ENCODE peak calls at places on chromosome 5, in six cellular contexts. One of them, this sample, is unnamed.

GRCh38 chr5:1781107-1781506 is 18.5 kb downstream of the MRPL36 start:
- DNase-seq in BJ: no peak
- DNase-seq in pancreas: no peak
- DNase-seq in endothelial cell: no peak
- DNase-seq in B cell: no peak
- DNase-seq in right atrium auricular region: no peak
- DNase-seq in this sample: no peak

GRCh38 chr5:14231156-14231555 is 88.0 kb downstream of the TRIO start:
- DNase-seq in BJ: no peak
- DNase-seq in pancreas: no peak
- DNase-seq in endothelial cell: no peak
- DNase-seq in B cell: no peak
- DNase-seq in right atrium auricular region: no peak
- DNase-seq in this sample: no peak

GRCh38 chr5:172045315-172045632 is 38.8 kb upstream of the FBXW11 start:
- DNase-seq in BJ: no peak
- DNase-seq in pancreas: no peak
- DNase-seq in endothelial cell: no peak
- DNase-seq in B cell: no peak
- DNase-seq in right atrium auricular region: no peak
- DNase-seq in this sample: no peak

GRCh38 chr5:153827407-153827806 is 211.3 kb downstream of the FAM114A2 start:
- DNase-seq in BJ: no peak
- DNase-seq in pancreas: no peak
- DNase-seq in endothelial cell: no peak
- DNase-seq in B cell: no peak
- DNase-seq in right atrium auricular region: no peak
- DNase-seq in this sample: no peak

GRCh38 chr5:89204766-89205165 is 321.8 kb upstream of the MEF2C start:
- DNase-seq in BJ: peak
- DNase-seq in pancreas: no peak
- DNase-seq in endothelial cell: no peak
- DNase-seq in B cell: no peak
- DNase-seq in right atrium auricular region: no peak
- DNase-seq in this sample: no peak

GRCh38 chr5:140169410-140169809 is 5.6 kb upstream of the CYSTM1 start:
- DNase-seq in BJ: no peak
- DNase-seq in pancreas: no peak
- DNase-seq in endothelial cell: no peak
- DNase-seq in B cell: no peak
- DNase-seq in right atrium auricular region: no peak
- DNase-seq in this sample: no peak

GRCh38 chr5:121325930-121326329 is 525.8 kb upstream of the FTMT start:
- DNase-seq in BJ: no peak
- DNase-seq in pancreas: no peak
- DNase-seq in endothelial cell: no peak
- DNase-seq in B cell: no peak
- DNase-seq in right atrium auricular region: no peak
- DNase-seq in this sample: no peak

GRCh38 chr5:17991775-17992174 is 357.5 kb downstream of the TAF11L14 start:
- DNase-seq in BJ: no peak
- DNase-seq in pancreas: no peak
- DNase-seq in endothelial cell: no peak
- DNase-seq in B cell: no peak
- DNase-seq in right atrium auricular region: no peak
- DNase-seq in this sample: no peak

GRCh38 chr5:106880656-106881055 is 790.1 kb downstream of the EFNA5 start:
- DNase-seq in BJ: no peak
- DNase-seq in pancreas: no peak
- DNase-seq in endothelial cell: no peak
- DNase-seq in B cell: no peak
- DNase-seq in right atrium auricular region: no peak
- DNase-seq in this sample: no peak

GRCh38 chr5:176608937-176609723 is 826 bp downstream of the GPRIN1 start:
- DNase-seq in BJ: no peak
- DNase-seq in pancreas: no peak
- DNase-seq in endothelial cell: no peak
- DNase-seq in B cell: no peak
- DNase-seq in right atrium auricular region: no peak
- DNase-seq in this sample: no peak

GRCh38 chr5:169029661-169030274 is 271.2 kb downstream of the SLIT3 start:
- DNase-seq in BJ: no peak
- DNase-seq in pancreas: no peak
- DNase-seq in endothelial cell: no peak
- DNase-seq in B cell: no peak
- DNase-seq in right atrium auricular region: no peak
- DNase-seq in this sample: no peak

GRCh38 chr5:99032234-99033013 is 103.6 kb upstream of the CHD1 start:
- DNase-seq in BJ: peak
- DNase-seq in pancreas: no peak
- DNase-seq in endothelial cell: peak
- DNase-seq in B cell: peak
- DNase-seq in right atrium auricular region: no peak
- DNase-seq in this sample: peak

GRCh38 chr5:171152382-171152781 is 156.7 kb upstream of the TLX3 start:
- DNase-seq in BJ: no peak
- DNase-seq in pancreas: no peak
- DNase-seq in endothelial cell: no peak
- DNase-seq in B cell: no peak
- DNase-seq in right atrium auricular region: no peak
- DNase-seq in this sample: peak

GRCh38 chr5:65926893-65927292 is 518 bp downstream of the ERBIN start:
- DNase-seq in BJ: no peak
- DNase-seq in pancreas: no peak
- DNase-seq in endothelial cell: no peak
- DNase-seq in B cell: no peak
- DNase-seq in right atrium auricular region: no peak
- DNase-seq in this sample: no peak

GRCh38 chr5:37850128-37850865 is 10.5 kb upstream of the GDNF start:
- DNase-seq in BJ: no peak
- DNase-seq in pancreas: no peak
- DNase-seq in endothelial cell: no peak
- DNase-seq in B cell: no peak
- DNase-seq in right atrium auricular region: no peak
- DNase-seq in this sample: no peak

GRCh38 chr5:56148453-56148971 is 84.6 kb downstream of the ANKRD55 start:
- DNase-seq in BJ: no peak
- DNase-seq in pancreas: peak
- DNase-seq in endothelial cell: no peak
- DNase-seq in B cell: no peak
- DNase-seq in right atrium auricular region: no peak
- DNase-seq in this sample: no peak

GRCh38 chr5:55934117-55934613 is 60.6 kb downstream of the IL6ST start:
- DNase-seq in BJ: no peak
- DNase-seq in pancreas: no peak
- DNase-seq in endothelial cell: no peak
- DNase-seq in B cell: no peak
- DNase-seq in right atrium auricular region: no peak
- DNase-seq in this sample: no peak

GRCh38 chr5:107968998-107969397 is 298.3 kb upstream of the EFNA5 start:
- DNase-seq in BJ: no peak
- DNase-seq in pancreas: no peak
- DNase-seq in endothelial cell: no peak
- DNase-seq in B cell: no peak
- DNase-seq in right atrium auricular region: no peak
- DNase-seq in this sample: peak

GRCh38 chr5:163005949-163006348 is 431.4 kb upstream of the CCNG1 start:
- DNase-seq in BJ: no peak
- DNase-seq in pancreas: no peak
- DNase-seq in endothelial cell: no peak
- DNase-seq in B cell: no peak
- DNase-seq in right atrium auricular region: no peak
- DNase-seq in this sample: no peak
- TF ChIP-seq CTCF in BJ: no peak
- TF ChIP-seq CTCF in pancreas: no peak
- TF ChIP-seq CTCF in endothelial cell: no peak
- TF ChIP-seq CTCF in B cell: no peak
- TF ChIP-seq CTCF in right atrium auricular region: no peak
- TF ChIP-seq CTCF in this sample: peak

GRCh38 chr5:16484081-16484480 is 18.5 kb upstream of the ZNF622 start:
- DNase-seq in BJ: no peak
- DNase-seq in pancreas: no peak
- DNase-seq in endothelial cell: no peak
- DNase-seq in B cell: no peak
- DNase-seq in right atrium auricular region: no peak
- DNase-seq in this sample: no peak
- TF ChIP-seq CTCF in BJ: no peak
- TF ChIP-seq CTCF in pancreas: no peak
- TF ChIP-seq CTCF in endothelial cell: no peak
- TF ChIP-seq CTCF in B cell: no peak
- TF ChIP-seq CTCF in right atrium auricular region: no peak
- TF ChIP-seq CTCF in this sample: no peak

DNA sequence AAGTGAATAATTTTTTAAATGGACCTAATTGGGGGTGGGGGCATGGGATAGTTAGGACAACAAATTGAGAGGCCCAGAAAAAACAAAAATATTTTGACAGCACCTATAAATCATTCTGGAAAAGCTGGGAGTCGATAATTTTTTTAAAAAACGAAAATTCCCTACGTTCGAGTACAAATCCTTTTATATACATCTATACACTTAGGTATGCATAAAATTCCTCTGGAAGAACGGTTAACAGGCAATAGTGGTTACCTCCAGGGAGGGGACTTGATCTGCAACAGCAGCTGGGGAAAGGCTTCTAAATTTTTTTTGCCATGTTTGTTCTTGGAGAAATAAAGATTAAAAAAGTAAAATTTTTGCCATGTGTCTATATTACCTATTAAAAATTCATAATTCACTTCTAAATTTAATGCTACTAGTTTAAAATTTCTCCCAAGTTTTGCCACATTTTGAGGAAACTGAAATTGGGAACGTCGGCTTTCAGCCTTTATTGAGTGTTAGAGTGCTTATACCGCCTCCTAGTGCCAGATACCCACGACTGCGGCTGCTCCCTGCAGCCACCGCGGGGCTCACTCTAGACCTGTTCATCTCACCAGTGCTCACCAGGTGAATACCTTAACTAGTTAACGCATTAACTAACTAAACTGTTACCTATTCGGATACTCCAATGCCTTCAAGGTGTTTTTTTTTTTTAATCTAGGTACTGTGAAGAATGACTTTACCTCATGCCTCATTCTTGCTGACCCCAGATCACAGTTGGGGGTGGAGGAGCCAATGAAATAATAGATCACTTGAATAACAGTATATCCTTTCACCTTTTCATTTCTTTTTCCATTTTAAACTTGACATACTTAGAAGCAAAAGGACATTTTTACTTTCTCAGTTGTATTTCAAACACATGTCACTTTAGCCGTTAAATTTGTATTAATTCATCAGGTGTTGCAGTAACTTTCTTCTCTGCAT is 1.8 kb upstream of the BHMT start:
- DNase-seq in BJ: no peak
- DNase-seq in pancreas: no peak
- DNase-seq in endothelial cell: peak
- DNase-seq in B cell: no peak
- DNase-seq in right atrium auricular region: no peak
- DNase-seq in this sample: no peak
- TF ChIP-seq CTCF in BJ: peak
- TF ChIP-seq CTCF in pancreas: peak
- TF ChIP-seq CTCF in endothelial cell: no peak
- TF ChIP-seq CTCF in B cell: peak
- TF ChIP-seq CTCF in right atrium auricular region: no peak
- TF ChIP-seq CTCF in this sample: peak

GRCh38 chr5:167245871-167246270 is 1045.6 kb upstream of the WWC1 start:
- DNase-seq in BJ: no peak
- DNase-seq in pancreas: no peak
- DNase-seq in endothelial cell: no peak
- DNase-seq in B cell: no peak
- DNase-seq in right atrium auricular region: no peak
- DNase-seq in this sample: no peak

GRCh38 chr5:167248262-167248661 is 1043.2 kb upstream of the WWC1 start:
- DNase-seq in BJ: no peak
- DNase-seq in pancreas: no peak
- DNase-seq in endothelial cell: no peak
- DNase-seq in B cell: no peak
- DNase-seq in right atrium auricular region: no peak
- DNase-seq in this sample: no peak

GRCh38 chr5:167241436-167242067 is 1049.9 kb upstream of the WWC1 start:
- DNase-seq in BJ: no peak
- DNase-seq in pancreas: no peak
- DNase-seq in endothelial cell: no peak
- DNase-seq in B cell: no peak
- DNase-seq in right atrium auricular region: no peak
- DNase-seq in this sample: no peak

GRCh38 chr5:167244583-167244982 is 1046.9 kb upstream of the WWC1 start:
- DNase-seq in BJ: no peak
- DNase-seq in pancreas: no peak
- DNase-seq in endothelial cell: peak
- DNase-seq in B cell: no peak
- DNase-seq in right atrium auricular region: no peak
- DNase-seq in this sample: no peak
- TF ChIP-seq CTCF in BJ: no peak
- TF ChIP-seq CTCF in pancreas: no peak
- TF ChIP-seq CTCF in endothelial cell: no peak
- TF ChIP-seq CTCF in B cell: no peak
- TF ChIP-seq CTCF in right atrium auricular region: no peak
- TF ChIP-seq CTCF in this sample: no peak

This sample was measured in HFFc6.